ENCODE peak calls at places on chromosomes 6 and 20, in seven cellular contexts. M is activated T-helper 9 cell treated with anti-CD3 and anti-CD28 coated beads, Interleukin-2, amount 50 U/mL, for 16 hours; P is CD4-positive, alpha-beta T cell; D is NCI-H1930; Z is T-helper 1 cell; X is posterior vena cava; Y is astrocyte of the spinal cord. E is an unnamed sample.

GRCh38 chr6:14272111-14273085 is 154.8 kb downstream of the CD83 start:
- DNase-seq in M (no peak), D (no peak), Y (peak), X (no peak), P (no peak), Z (no peak), E (no peak)

GRCh38 chr6:150898390-150899170 is 33.1 kb downstream of the MTHFD1L start:
- DNase-seq in Z (no peak), P (no peak), M (no peak), D (no peak), Y (peak), X (peak), E (no peak)

GRCh38 chr20:62739581-62740285 is 31.1 kb downstream of the NTSR1 start:
- DNase-seq in D (no peak), Y (no peak), X (peak), M (no peak), P (peak), Z (no peak), E (no peak)

GRCh38 chr6:130913119-130913518 is 85.9 kb downstream of the SMLR1 start:
- DNase-seq in M (no peak), X (no peak), P (no peak), Y (no peak), Z (no peak), D (no peak), E (no peak)

GRCh38 chr6:16243055-16243454 is 4.7 kb downstream of the GMPR start:
- DNase-seq in M (no peak), P (no peak), X (no peak), Y (peak), Z (no peak), D (no peak), E (no peak)

GRCh38 chr6:3328145-3328544 is 69.4 kb downstream of the PSMG4 start:
- DNase-seq in D (no peak), Y (peak), M (no peak), X (peak), Z (no peak), P (no peak), E (no peak)

GRCh38 chr20:57921701-57922482 is 212.1 kb upstream of the PMEPA1 start:
- DNase-seq in Z (no peak), Y (no peak), P (no peak), D (no peak), M (no peak), X (peak), E (no peak)

GRCh38 chr20:17571967-17572638 is 2.2 kb downstream of the DSTN start:
- DNase-seq in P (no peak), X (no peak), Z (no peak), M (no peak), D (no peak), Y (no peak), E (no peak)

GRCh38 chr6:142802124-142802523 is 142.9 kb downstream of the HIVEP2 start:
- DNase-seq in P (no peak), X (no peak), M (peak), D (no peak), Y (peak), Z (no peak), E (no peak)

GRCh38 chr6:49852975-49853374 is 13.4 kb downstream of the CRISP1 start:
- DNase-seq in X (no peak), Z (no peak), Y (no peak), P (no peak), M (no peak), D (no peak), E (no peak)

GRCh38 chr20:24934101-24934661 is 14.9 kb upstream of the CST7 start:
- DNase-seq in Z (no peak), M (no peak), P (no peak), Y (no peak), X (peak), D (no peak), E (no peak)

GRCh38 chr20:49408705-49409104 is 73.8 kb downstream of the KCNB1 start:
- DNase-seq in Y (no peak), P (no peak), M (no peak), D (no peak), Z (no peak), X (peak), E (no peak)

GRCh38 chr20:16260911-16261310 is 312.3 kb downstream of the KIF16B start:
- DNase-seq in Z (no peak), X (no peak), P (no peak), D (no peak), M (no peak), Y (peak), E (no peak)

GRCh38 chr6:44629636-44630035 is 242.1 kb downstream of the CDC5L start:
- DNase-seq in X (no peak), M (no peak), P (no peak), D (no peak), Z (no peak), Y (no peak), E (no peak)

GRCh38 chr20:20782747-20783146 is 70.3 kb upstream of the RALGAPA2 start:
- DNase-seq in X (no peak), Z (no peak), M (no peak), D (no peak), P (no peak), Y (no peak), E (no peak)

GRCh38 chr6:53727748-53728147 is 62.2 kb upstream of the KLHL31 start:
- DNase-seq in Y (no peak), D (no peak), M (no peak), P (no peak), Z (no peak), X (no peak), E (no peak)

GRCh38 chr6:140178550-140179334 is 804.3 kb upstream of the CITED2 start:
- DNase-seq in M (no peak), Z (no peak), Y (peak), X (no peak), P (no peak), D (no peak), E (no peak)

GRCh38 chr20:62845416-62845815 is 16.2 kb downstream of the TCFL5 start:
- DNase-seq in P (no peak), X (no peak), D (no peak), Y (no peak), Z (no peak), M (no peak), E (no peak)

GRCh38 chr6:158817298-158818007 is 1.7 kb downstream of the EZR start:
- DNase-seq in P (peak), X (no peak), Z (no peak), D (no peak), Y (peak), M (no peak), E (peak)

GRCh38 chr6:21679761-21680265 is 86.3 kb downstream of the SOX4 start:
- DNase-seq in Z (no peak), X (no peak), P (no peak), M (no peak), Y (peak), D (no peak), E (no peak)

GRCh38 chr20:51338692-51339440 is 203.7 kb downstream of the NFATC2 start:
- DNase-seq in Z (no peak), Y (peak), D (no peak), X (no peak), M (no peak), P (no peak), E (no peak)